ENCODE peak calls at places on chromosome 12, in six cellular contexts. One of them, this sample, is unnamed.

GRCh38 chr12:65656904-65657351 is 167.4 kb upstream of the HMGA2 start:
- DNase-seq in NCI-H1417: no peak
- DNase-seq in Right ventricle myocardium superior: no peak
- DNase-seq in Peyer's patch: no peak
- DNase-seq in right atrium auricular region: no peak
- DNase-seq in RPMI8226: no peak
- DNase-seq in this sample: no peak

GRCh38 chr12:116881325-116881866 is at the start of gene HRK:
- DNase-seq in Peyer's patch: no peak
- DNase-seq in NCI-H1417: no peak
- DNase-seq in RPMI8226: peak
- DNase-seq in right atrium auricular region: no peak
- DNase-seq in Right ventricle myocardium superior: no peak
- DNase-seq in this sample: no peak

GRCh38 chr12:70260610-70261009 is 17.4 kb downstream of the CNOT2 start:
- DNase-seq in Right ventricle myocardium superior: no peak
- DNase-seq in Peyer's patch: no peak
- DNase-seq in RPMI8226: peak
- DNase-seq in NCI-H1417: no peak
- DNase-seq in right atrium auricular region: no peak
- DNase-seq in this sample: no peak

GRCh38 chr12:18753481-18754117 is 15.7 kb downstream of the CAPZA3 start:
- DNase-seq in Peyer's patch: no peak
- DNase-seq in right atrium auricular region: no peak
- DNase-seq in RPMI8226: no peak
- DNase-seq in Right ventricle myocardium superior: peak
- DNase-seq in NCI-H1417: no peak
- DNase-seq in this sample: peak

GRCh38 chr12:88108021-88108420 is 33.9 kb downstream of the CEP290 start:
- DNase-seq in RPMI8226: no peak
- DNase-seq in Right ventricle myocardium superior: no peak
- DNase-seq in right atrium auricular region: no peak
- DNase-seq in NCI-H1417: no peak
- DNase-seq in Peyer's patch: no peak
- DNase-seq in this sample: no peak

GRCh38 chr12:47396902-47397663 is 308.7 kb downstream of the RPAP3 start:
- DNase-seq in right atrium auricular region: no peak
- DNase-seq in RPMI8226: peak
- DNase-seq in Peyer's patch: peak
- DNase-seq in NCI-H1417: no peak
- DNase-seq in Right ventricle myocardium superior: no peak
- DNase-seq in this sample: no peak

GRCh38 chr12:114759635-114760034 is 75.7 kb upstream of the TBX3 start:
- DNase-seq in NCI-H1417: no peak
- DNase-seq in Right ventricle myocardium superior: no peak
- DNase-seq in RPMI8226: no peak
- DNase-seq in right atrium auricular region: no peak
- DNase-seq in Peyer's patch: no peak
- DNase-seq in this sample: no peak

GRCh38 chr12:49296034-49296835 is 1.3 kb downstream of the PRPH start:
- DNase-seq in Right ventricle myocardium superior: peak
- DNase-seq in Peyer's patch: peak
- DNase-seq in RPMI8226: peak
- DNase-seq in NCI-H1417: peak
- DNase-seq in right atrium auricular region: no peak
- DNase-seq in this sample: peak

GRCh38 chr12:44446181-44446580 is 429.9 kb downstream of the NELL2 start:
- DNase-seq in Peyer's patch: no peak
- DNase-seq in Right ventricle myocardium superior: no peak
- DNase-seq in RPMI8226: no peak
- DNase-seq in right atrium auricular region: no peak
- DNase-seq in NCI-H1417: no peak
- DNase-seq in this sample: no peak

GRCh38 chr12:93050026-93050747 is 121.1 kb upstream of the EEA1 start:
- DNase-seq in RPMI8226: no peak
- DNase-seq in Right ventricle myocardium superior: no peak
- DNase-seq in right atrium auricular region: no peak
- DNase-seq in Peyer's patch: no peak
- DNase-seq in NCI-H1417: no peak
- DNase-seq in this sample: no peak

GRCh38 chr12:24661657-24662096 is 287.2 kb downstream of the BCAT1 start:
- DNase-seq in Peyer's patch: no peak
- DNase-seq in right atrium auricular region: no peak
- DNase-seq in Right ventricle myocardium superior: peak
- DNase-seq in RPMI8226: peak
- DNase-seq in NCI-H1417: no peak
- DNase-seq in this sample: peak

GRCh38 chr12:76192416-76192815 is 107.9 kb upstream of the NAP1L1 start:
- DNase-seq in Peyer's patch: no peak
- DNase-seq in Right ventricle myocardium superior: no peak
- DNase-seq in NCI-H1417: no peak
- DNase-seq in right atrium auricular region: no peak
- DNase-seq in RPMI8226: no peak
- DNase-seq in this sample: no peak

GRCh38 chr12:122749569-122750332 is 2.9 kb upstream of the DENR start:
- DNase-seq in NCI-H1417: no peak
- DNase-seq in RPMI8226: no peak
- DNase-seq in Peyer's patch: no peak
- DNase-seq in right atrium auricular region: no peak
- DNase-seq in Right ventricle myocardium superior: no peak
- DNase-seq in this sample: no peak

GRCh38 chr12:25903603-25904245 is 54.8 kb upstream of the RASSF8 start:
- DNase-seq in RPMI8226: no peak
- DNase-seq in right atrium auricular region: no peak
- DNase-seq in Right ventricle myocardium superior: no peak
- DNase-seq in Peyer's patch: no peak
- DNase-seq in NCI-H1417: no peak
- DNase-seq in this sample: no peak

GRCh38 chr12:71503579-71504470 is 64.2 kb downstream of the LGR5 start:
- DNase-seq in Right ventricle myocardium superior: no peak
- DNase-seq in right atrium auricular region: no peak
- DNase-seq in NCI-H1417: peak
- DNase-seq in RPMI8226: no peak
- DNase-seq in Peyer's patch: no peak
- DNase-seq in this sample: no peak

GRCh38 chr12:122020795-122021192 is 890 bp upstream of the BCL7A start:
- DNase-seq in RPMI8226: no peak
- DNase-seq in Right ventricle myocardium superior: no peak
- DNase-seq in NCI-H1417: no peak
- DNase-seq in right atrium auricular region: no peak
- DNase-seq in Peyer's patch: no peak
- DNase-seq in this sample: no peak

GRCh38 chr12:130983328-130984017 is 29.8 kb downstream of the ADGRD1 start:
- DNase-seq in right atrium auricular region: peak
- DNase-seq in NCI-H1417: no peak
- DNase-seq in Right ventricle myocardium superior: no peak
- DNase-seq in Peyer's patch: no peak
- DNase-seq in RPMI8226: no peak
- DNase-seq in this sample: no peak

GRCh38 chr12:130100634-130101033 is 61.6 kb upstream of the FZD10 start:
- DNase-seq in Right ventricle myocardium superior: no peak
- DNase-seq in RPMI8226: no peak
- DNase-seq in NCI-H1417: no peak
- DNase-seq in Peyer's patch: no peak
- DNase-seq in right atrium auricular region: no peak
- DNase-seq in this sample: no peak

GRCh38 chr12:24025153-24025798 is 75.8 kb upstream of the SOX5 start:
- DNase-seq in right atrium auricular region: no peak
- DNase-seq in Right ventricle myocardium superior: no peak
- DNase-seq in NCI-H1417: peak
- DNase-seq in Peyer's patch: no peak
- DNase-seq in RPMI8226: no peak
- DNase-seq in this sample: no peak

GRCh38 chr12:110846615-110847566 is at the start of gene CCDC63:
- DNase-seq in Peyer's patch: peak
- DNase-seq in right atrium auricular region: peak
- DNase-seq in NCI-H1417: no peak
- DNase-seq in RPMI8226: peak
- DNase-seq in Right ventricle myocardium superior: peak
- DNase-seq in this sample: peak

GRCh38 chr12:10967409-10967808 is 19.3 kb downstream of the TAS2R50 start:
- DNase-seq in right atrium auricular region: no peak
- DNase-seq in Right ventricle myocardium superior: no peak
- DNase-seq in NCI-H1417: no peak
- DNase-seq in RPMI8226: no peak
- DNase-seq in Peyer's patch: no peak
- DNase-seq in this sample: no peak

GRCh38 chr12:124727244-124727673 is 136.4 kb downstream of the SCARB1 start:
- DNase-seq in Peyer's patch: peak
- DNase-seq in right atrium auricular region: peak
- DNase-seq in RPMI8226: peak
- DNase-seq in Right ventricle myocardium superior: peak
- DNase-seq in NCI-H1417: no peak
- DNase-seq in this sample: peak

GRCh38 chr12:47990351-47991105 is 13.7 kb downstream of the COL2A1 start:
- DNase-seq in Peyer's patch: peak
- DNase-seq in right atrium auricular region: no peak
- DNase-seq in NCI-H1417: no peak
- DNase-seq in RPMI8226: no peak
- DNase-seq in Right ventricle myocardium superior: no peak
- DNase-seq in this sample: no peak

GRCh38 chr12:9120487-9121184 is 4.9 kb upstream of the A2M start:
- DNase-seq in right atrium auricular region: no peak
- DNase-seq in NCI-H1417: no peak
- DNase-seq in Peyer's patch: no peak
- DNase-seq in Right ventricle myocardium superior: no peak
- DNase-seq in RPMI8226: no peak
- DNase-seq in this sample: no peak

GRCh38 chr12:109718390-109718789 is 4.8 kb downstream of the FAM222A start:
- DNase-seq in Peyer's patch: no peak
- DNase-seq in NCI-H1417: no peak
- DNase-seq in Right ventricle myocardium superior: no peak
- DNase-seq in right atrium auricular region: no peak
- DNase-seq in RPMI8226: no peak
- DNase-seq in this sample: no peak

GRCh38 chr12:20305470-20305869 is 62.9 kb upstream of the PDE3A start:
- DNase-seq in NCI-H1417: no peak
- DNase-seq in Right ventricle myocardium superior: no peak
- DNase-seq in right atrium auricular region: no peak
- DNase-seq in Peyer's patch: no peak
- DNase-seq in RPMI8226: no peak
- DNase-seq in this sample: no peak

GRCh38 chr12:95066091-95066855 is 7.1 kb downstream of the NR2C1 start:
- DNase-seq in Peyer's patch: no peak
- DNase-seq in RPMI8226: no peak
- DNase-seq in right atrium auricular region: no peak
- DNase-seq in NCI-H1417: no peak
- DNase-seq in Right ventricle myocardium superior: no peak
- DNase-seq in this sample: no peak

GRCh38 chr12:5556033-5556614 is 124.2 kb downstream of the NTF3 start:
- DNase-seq in Peyer's patch: no peak
- DNase-seq in Right ventricle myocardium superior: no peak
- DNase-seq in NCI-H1417: no peak
- DNase-seq in RPMI8226: peak
- DNase-seq in right atrium auricular region: no peak
- DNase-seq in this sample: no peak

GRCh38 chr12:57516617-57517153 is 3.6 kb downstream of the DDIT3 start:
- DNase-seq in right atrium auricular region: no peak
- DNase-seq in Peyer's patch: no peak
- DNase-seq in NCI-H1417: no peak
- DNase-seq in RPMI8226: no peak
- DNase-seq in Right ventricle myocardium superior: no peak
- DNase-seq in this sample: no peak

GRCh38 chr12:80849367-80849766 is 88.4 kb downstream of the LIN7A start:
- DNase-seq in RPMI8226: no peak
- DNase-seq in Right ventricle myocardium superior: no peak
- DNase-seq in NCI-H1417: no peak
- DNase-seq in Peyer's patch: no peak
- DNase-seq in right atrium auricular region: no peak
- DNase-seq in this sample: no peak

GRCh38 chr12:122228092-122228491 is 2.2 kb upstream of the DIABLO start:
- DNase-seq in NCI-H1417: no peak
- DNase-seq in Right ventricle myocardium superior: no peak
- DNase-seq in Peyer's patch: no peak
- DNase-seq in right atrium auricular region: no peak
- DNase-seq in RPMI8226: no peak
- DNase-seq in this sample: no peak